ENCODE peak calls at places on chromosomes 5 and 9, in ten cellular contexts. C, O, U, Q, V, L, M, A, P and J are unnamed samples.

GRCh38 chr9:128411373-128412119 is 9.1 kb upstream of the CERCAM start:
- DNase-seq in C (no peak), P (no peak), A (no peak), M (no peak), Q (no peak), L (no peak), V (no peak), O (no peak), U (no peak), J (no peak)

GRCh38 chr9:89542461-89543021 is 44.6 kb upstream of the SEMA4D start:
- DNase-seq in V (no peak), M (no peak), Q (no peak), C (no peak), U (no peak), P (no peak), O (no peak), A (no peak), L (no peak), J (no peak)

GRCh38 chr5:16891043-16891442 is 45.0 kb downstream of the MYO10 start:
- DNase-seq in P (no peak), C (no peak), M (no peak), U (no peak), Q (no peak), O (no peak), A (no peak), L (no peak), V (no peak), J (no peak)

GRCh38 chr9:133932176-133932575 is 59.9 kb downstream of the VAV2 start:
- DNase-seq in P (no peak), U (no peak), V (no peak), Q (no peak), O (peak), C (no peak), M (no peak), L (no peak), A (no peak), J (no peak)

GRCh38 chr5:411728-412127 is 31.2 kb upstream of the EXOC3 start:
- DNase-seq in Q (peak), P (no peak), A (no peak), V (no peak), C (no peak), O (no peak), U (no peak), L (no peak), M (no peak), J (no peak)

GRCh38 chr9:23826120-23826629 is at the start of gene ELAVL2:
- DNase-seq in Q (peak), L (peak), P (no peak), M (peak), A (peak), C (peak), U (peak), O (peak), V (peak), J (no peak)

GRCh38 chr5:51475628-51476027 is 92.4 kb downstream of the ISL1 start:
- DNase-seq in V (no peak), O (no peak), Q (no peak), P (no peak), A (no peak), C (no peak), U (no peak), M (no peak), L (no peak), J (no peak)

GRCh38 chr9:70352356-70352755 is 62.1 kb downstream of the KLF9 start:
- DNase-seq in U (no peak), M (no peak), Q (no peak), V (no peak), L (peak), O (no peak), C (peak), P (no peak), A (no peak), J (no peak)

GRCh38 chr9:74960548-74960947 is 7.8 kb upstream of the C9orf40 start:
- DNase-seq in A (no peak), O (no peak), U (no peak), M (no peak), L (peak), P (no peak), Q (no peak), C (no peak), V (no peak), J (peak)

GRCh38 chr9:94656190-94656589 is 16.9 kb upstream of the FBP1 start:
- DNase-seq in A (no peak), V (no peak), C (no peak), U (no peak), Q (peak), P (no peak), M (no peak), O (no peak), L (no peak), J (peak)

GRCh38 chr9:138068601-138069035 is 191.0 kb downstream of the CACNA1B start:
- DNase-seq in U (peak), V (no peak), Q (no peak), P (no peak), M (no peak), O (no peak), L (no peak), C (no peak), A (no peak), J (no peak)

GRCh38 chr9:120713257-120714087 is 798 bp downstream of the MEGF9 start:
- DNase-seq in O (peak), M (no peak), Q (peak), U (no peak), V (no peak), A (no peak), P (no peak), L (peak), C (no peak), J (peak)

GRCh38 chr5:109327572-109327971 is 82.2 kb downstream of the PJA2 start:
- DNase-seq in C (no peak), V (no peak), Q (no peak), M (no peak), P (no peak), L (no peak), O (no peak), A (no peak), U (no peak), J (no peak)

GRCh38 chr9:137280478-137281344 is 3.2 kb downstream of the TOR4A start:
- DNase-seq in U (no peak), M (no peak), P (no peak), L (peak), V (no peak), O (no peak), C (no peak), A (no peak), Q (no peak), J (peak)

GRCh38 chr5:34686762-34687268 is 30.7 kb downstream of the RAI14 start:
- DNase-seq in Q (no peak), O (peak), C (peak), U (peak), V (peak), L (peak), M (peak), P (peak), A (peak), J (peak)